ENCODE peak calls at places on chromosomes 1 and 21, in eight cellular contexts. One of them, this sample, is unnamed.
A peak's percentile ranks its signal among the peaks of the same experiment; 100 is the strongest.

GRCh38 chr1:90730247-90731022 is 13.3 kb upstream of the BARHL2 start:
- DNase-seq in C1 segment of cervical spinal cord: no peak
- DNase-seq in NCI-H82: peak; percentile 92
- DNase-seq in posterior vena cava: no peak
- DNase-seq in D721Med: no peak
- DNase-seq in stimulated activated CD4-positive, alpha-beta T cell treated with anti-CD3 and anti-CD28 coated beads, TNF-alpha, amount 100 ng/mL, for 24 hours: no peak
- DNase-seq in T-cell: no peak
- DNase-seq in lower lobe of right lung: no peak
- DNase-seq in this sample: no peak

GRCh38 chr1:2526824-2527552 is 592 bp upstream of the PANK4 start:
- DNase-seq in C1 segment of cervical spinal cord: peak; percentile 44
- DNase-seq in NCI-H82: peak; percentile 83
- DNase-seq in posterior vena cava: no peak
- DNase-seq in D721Med: no peak
- DNase-seq in stimulated activated CD4-positive, alpha-beta T cell treated with anti-CD3 and anti-CD28 coated beads, TNF-alpha, amount 100 ng/mL, for 24 hours: peak; percentile 70
- DNase-seq in T-cell: no peak
- DNase-seq in lower lobe of right lung: no peak
- DNase-seq in this sample: peak; percentile 23

GRCh38 chr1:156700731-156701130 is 4.7 kb downstream of the CRABP2 start:
- DNase-seq in C1 segment of cervical spinal cord: no peak
- DNase-seq in NCI-H82: no peak
- DNase-seq in posterior vena cava: no peak
- DNase-seq in D721Med: no peak
- DNase-seq in stimulated activated CD4-positive, alpha-beta T cell treated with anti-CD3 and anti-CD28 coated beads, TNF-alpha, amount 100 ng/mL, for 24 hours: no peak
- DNase-seq in T-cell: no peak
- DNase-seq in lower lobe of right lung: no peak
- DNase-seq in this sample: no peak

GRCh38 chr1:31396633-31397351 is 16.2 kb upstream of the SERINC2 start:
- DNase-seq in C1 segment of cervical spinal cord: no peak
- DNase-seq in NCI-H82: no peak
- DNase-seq in posterior vena cava: no peak
- DNase-seq in D721Med: no peak
- DNase-seq in stimulated activated CD4-positive, alpha-beta T cell treated with anti-CD3 and anti-CD28 coated beads, TNF-alpha, amount 100 ng/mL, for 24 hours: no peak
- DNase-seq in T-cell: no peak
- DNase-seq in lower lobe of right lung: no peak
- DNase-seq in this sample: no peak

GRCh38 chr21:14120091-14120734 is 90.5 kb downstream of the LIPI start:
- DNase-seq in C1 segment of cervical spinal cord: peak; percentile 45
- DNase-seq in NCI-H82: peak; percentile 64
- DNase-seq in posterior vena cava: no peak
- DNase-seq in D721Med: no peak
- DNase-seq in stimulated activated CD4-positive, alpha-beta T cell treated with anti-CD3 and anti-CD28 coated beads, TNF-alpha, amount 100 ng/mL, for 24 hours: peak; percentile 26
- DNase-seq in T-cell: no peak
- DNase-seq in lower lobe of right lung: no peak
- DNase-seq in this sample: no peak

GRCh38 chr1:88773540-88774150 is 89.6 kb downstream of the PKN2 start:
- DNase-seq in C1 segment of cervical spinal cord: no peak
- DNase-seq in NCI-H82: no peak
- DNase-seq in posterior vena cava: no peak
- DNase-seq in D721Med: no peak
- DNase-seq in stimulated activated CD4-positive, alpha-beta T cell treated with anti-CD3 and anti-CD28 coated beads, TNF-alpha, amount 100 ng/mL, for 24 hours: no peak
- DNase-seq in T-cell: no peak
- DNase-seq in lower lobe of right lung: no peak
- DNase-seq in this sample: peak; percentile 9

GRCh38 chr1:240790851-240791250 is 178.9 kb upstream of the GREM2 start:
- DNase-seq in C1 segment of cervical spinal cord: no peak
- DNase-seq in NCI-H82: no peak
- DNase-seq in posterior vena cava: no peak
- DNase-seq in D721Med: no peak
- DNase-seq in stimulated activated CD4-positive, alpha-beta T cell treated with anti-CD3 and anti-CD28 coated beads, TNF-alpha, amount 100 ng/mL, for 24 hours: no peak
- DNase-seq in T-cell: no peak
- DNase-seq in lower lobe of right lung: no peak
- DNase-seq in this sample: no peak

GRCh38 chr1:224616761-224617409 is 768 bp downstream of the CNIH3 start:
- DNase-seq in C1 segment of cervical spinal cord: no peak
- DNase-seq in NCI-H82: no peak
- DNase-seq in posterior vena cava: no peak
- DNase-seq in D721Med: no peak
- DNase-seq in stimulated activated CD4-positive, alpha-beta T cell treated with anti-CD3 and anti-CD28 coated beads, TNF-alpha, amount 100 ng/mL, for 24 hours: no peak
- DNase-seq in T-cell: no peak
- DNase-seq in lower lobe of right lung: no peak
- DNase-seq in this sample: no peak

GRCh38 chr1:233993651-233994050 is 89.2 kb downstream of the SLC35F3 start:
- DNase-seq in C1 segment of cervical spinal cord: no peak
- DNase-seq in NCI-H82: no peak
- DNase-seq in posterior vena cava: no peak
- DNase-seq in D721Med: no peak
- DNase-seq in stimulated activated CD4-positive, alpha-beta T cell treated with anti-CD3 and anti-CD28 coated beads, TNF-alpha, amount 100 ng/mL, for 24 hours: peak; percentile 7
- DNase-seq in T-cell: no peak
- DNase-seq in lower lobe of right lung: no peak
- DNase-seq in this sample: no peak

GRCh38 chr1:77925966-77926365 is 37.5 kb downstream of the NEXN start:
- DNase-seq in C1 segment of cervical spinal cord: no peak
- DNase-seq in NCI-H82: no peak
- DNase-seq in posterior vena cava: no peak
- DNase-seq in D721Med: no peak
- DNase-seq in stimulated activated CD4-positive, alpha-beta T cell treated with anti-CD3 and anti-CD28 coated beads, TNF-alpha, amount 100 ng/mL, for 24 hours: no peak
- DNase-seq in T-cell: no peak
- DNase-seq in lower lobe of right lung: no peak
- DNase-seq in this sample: no peak

GRCh38 chr1:150516616-150517015 is 1.1 kb downstream of the FALEC start:
- DNase-seq in C1 segment of cervical spinal cord: no peak
- DNase-seq in NCI-H82: no peak
- DNase-seq in posterior vena cava: no peak
- DNase-seq in D721Med: no peak
- DNase-seq in stimulated activated CD4-positive, alpha-beta T cell treated with anti-CD3 and anti-CD28 coated beads, TNF-alpha, amount 100 ng/mL, for 24 hours: no peak
- DNase-seq in T-cell: no peak
- DNase-seq in lower lobe of right lung: no peak
- DNase-seq in this sample: no peak

GRCh38 chr1:237779356-237779755 is 111.4 kb downstream of the ZP4 start:
- DNase-seq in C1 segment of cervical spinal cord: no peak
- DNase-seq in NCI-H82: no peak
- DNase-seq in posterior vena cava: no peak
- DNase-seq in D721Med: no peak
- DNase-seq in stimulated activated CD4-positive, alpha-beta T cell treated with anti-CD3 and anti-CD28 coated beads, TNF-alpha, amount 100 ng/mL, for 24 hours: no peak
- DNase-seq in T-cell: no peak
- DNase-seq in lower lobe of right lung: no peak
- DNase-seq in this sample: no peak

GRCh38 chr1:240936911-240937668 is 325.1 kb upstream of the GREM2 start:
- DNase-seq in C1 segment of cervical spinal cord: no peak
- DNase-seq in NCI-H82: no peak
- DNase-seq in posterior vena cava: no peak
- DNase-seq in D721Med: no peak
- DNase-seq in stimulated activated CD4-positive, alpha-beta T cell treated with anti-CD3 and anti-CD28 coated beads, TNF-alpha, amount 100 ng/mL, for 24 hours: no peak
- DNase-seq in T-cell: no peak
- DNase-seq in lower lobe of right lung: no peak
- DNase-seq in this sample: no peak

GRCh38 chr21:32520885-32521735 is 64.2 kb downstream of the TCP10L start:
- DNase-seq in C1 segment of cervical spinal cord: peak; percentile 40
- DNase-seq in NCI-H82: no peak
- DNase-seq in posterior vena cava: peak; percentile 95
- DNase-seq in D721Med: no peak
- DNase-seq in stimulated activated CD4-positive, alpha-beta T cell treated with anti-CD3 and anti-CD28 coated beads, TNF-alpha, amount 100 ng/mL, for 24 hours: no peak
- DNase-seq in T-cell: no peak
- DNase-seq in lower lobe of right lung: peak; percentile 75
- DNase-seq in this sample: no peak

GRCh38 chr21:43921602-43921978 is 56.6 kb downstream of the AGPAT3 start:
- DNase-seq in C1 segment of cervical spinal cord: no peak
- DNase-seq in NCI-H82: peak; percentile 14
- DNase-seq in posterior vena cava: no peak
- DNase-seq in D721Med: no peak
- DNase-seq in stimulated activated CD4-positive, alpha-beta T cell treated with anti-CD3 and anti-CD28 coated beads, TNF-alpha, amount 100 ng/mL, for 24 hours: no peak
- DNase-seq in T-cell: peak; percentile 36
- DNase-seq in lower lobe of right lung: no peak
- DNase-seq in this sample: peak; percentile 25

GRCh38 chr1:160646711-160647328 is at the start of gene SLAMF1:
- DNase-seq in C1 segment of cervical spinal cord: no peak
- DNase-seq in NCI-H82: no peak
- DNase-seq in posterior vena cava: no peak
- DNase-seq in D721Med: no peak
- DNase-seq in stimulated activated CD4-positive, alpha-beta T cell treated with anti-CD3 and anti-CD28 coated beads, TNF-alpha, amount 100 ng/mL, for 24 hours: peak; percentile 64
- DNase-seq in T-cell: no peak
- DNase-seq in lower lobe of right lung: no peak
- DNase-seq in this sample: no peak

GRCh38 chr1:200530551-200531261 is 89.8 kb downstream of the KIF14 start:
- DNase-seq in C1 segment of cervical spinal cord: no peak
- DNase-seq in NCI-H82: no peak
- DNase-seq in posterior vena cava: no peak
- DNase-seq in D721Med: no peak
- DNase-seq in stimulated activated CD4-positive, alpha-beta T cell treated with anti-CD3 and anti-CD28 coated beads, TNF-alpha, amount 100 ng/mL, for 24 hours: peak; percentile 13
- DNase-seq in T-cell: peak; percentile 75
- DNase-seq in lower lobe of right lung: no peak
- DNase-seq in this sample: no peak

GRCh38 chr1:180528868-180529470 is 26.6 kb upstream of the ACBD6 start:
- DNase-seq in C1 segment of cervical spinal cord: no peak
- DNase-seq in NCI-H82: no peak
- DNase-seq in posterior vena cava: no peak
- DNase-seq in D721Med: no peak
- DNase-seq in stimulated activated CD4-positive, alpha-beta T cell treated with anti-CD3 and anti-CD28 coated beads, TNF-alpha, amount 100 ng/mL, for 24 hours: no peak
- DNase-seq in T-cell: no peak
- DNase-seq in lower lobe of right lung: no peak
- DNase-seq in this sample: no peak

GRCh38 chr1:32112800-32113375 is 5.0 kb downstream of the KPNA6 start:
- DNase-seq in C1 segment of cervical spinal cord: no peak
- DNase-seq in NCI-H82: no peak
- DNase-seq in posterior vena cava: no peak
- DNase-seq in D721Med: no peak
- DNase-seq in stimulated activated CD4-positive, alpha-beta T cell treated with anti-CD3 and anti-CD28 coated beads, TNF-alpha, amount 100 ng/mL, for 24 hours: no peak
- DNase-seq in T-cell: no peak
- DNase-seq in lower lobe of right lung: no peak
- DNase-seq in this sample: no peak